ENCODE peak calls at places on chromosomes 2 and 18, in four cellular contexts. C is left lung, T is upper lobe of left lung, F is breast epithelium. L is an unnamed sample.

GRCh38 chr2:12070153-12070552 is 323.7 kb downstream of the LPIN1 start:
- DNase-seq in C (no peak), T (no peak), F (no peak), L (no peak)

GRCh38 chr2:55901322-55901721 is 22.3 kb downstream of the EFEMP1 start:
- DNase-seq in C (no peak), T (peak), F (no peak), L (peak)

GRCh38 chr2:159168707-159169106 is 117.8 kb downstream of the WDSUB1 start:
- DNase-seq in C (no peak), T (no peak), F (no peak), L (peak)

GRCh38 chr2:98029718-98030222 is 34.0 kb upstream of the TMEM131 start:
- DNase-seq in C (no peak), T (no peak), F (no peak), L (no peak)

GRCh38 chr2:45822272-45822630 is 170.8 kb downstream of the PRKCE start:
- DNase-seq in C (no peak), T (no peak), F (no peak), L (no peak)

GRCh38 chr2:72630767-72631166 is 195.1 kb downstream of the EXOC6B start:
- DNase-seq in C (no peak), T (no peak), F (no peak), L (peak)

GRCh38 chr18:5476961-5477800 is 66.6 kb downstream of the EPB41L3 start:
- DNase-seq in C (no peak), T (no peak), F (no peak), L (no peak)

GRCh38 chr2:203808041-203808750 is 59.4 kb upstream of the CTLA4 start:
- DNase-seq in C (no peak), T (no peak), F (no peak), L (peak)

GRCh38 chr2:238382381-238382781 is 44.3 kb upstream of the ASB1 start:
- DNase-seq in C (peak), T (no peak), F (no peak), L (peak)

GRCh38 chr2:202717598-202718310 is 83.0 kb downstream of the FAM117B start:
- DNase-seq in C (no peak), T (no peak), F (no peak), L (no peak)

GRCh38 chr2:150339951-150340350 is 147.5 kb downstream of the RND3 start:
- DNase-seq in C (no peak), T (no peak), F (no peak), L (no peak)

GRCh38 chr2:222862068-222862914 is 1.5 kb downstream of the ACSL3 start:
- DNase-seq in C (no peak), T (no peak), F (no peak), L (peak)

GRCh38 chr2:221364672-221365071 is 207.4 kb downstream of the EPHA4 start:
- DNase-seq in C (no peak), T (no peak), F (no peak), L (no peak)
- TF ChIP-seq CTCF in C (no peak), T (no peak), F (no peak), L (no peak)

GRCh38 chr2:206556357-206556949 is 85.8 kb upstream of the FAM237A start:
- DNase-seq in C (no peak), T (no peak), F (no peak), L (peak)
- TF ChIP-seq CTCF in C (peak), T (peak), F (no peak), L (peak)

GRCh38 chr2:189702071-189702470 is 27.6 kb downstream of the ANKAR start:
- DNase-seq in C (no peak), T (no peak), F (no peak), L (peak)
- TF ChIP-seq CTCF in C (no peak), T (no peak), F (no peak), L (peak)

DNA sequence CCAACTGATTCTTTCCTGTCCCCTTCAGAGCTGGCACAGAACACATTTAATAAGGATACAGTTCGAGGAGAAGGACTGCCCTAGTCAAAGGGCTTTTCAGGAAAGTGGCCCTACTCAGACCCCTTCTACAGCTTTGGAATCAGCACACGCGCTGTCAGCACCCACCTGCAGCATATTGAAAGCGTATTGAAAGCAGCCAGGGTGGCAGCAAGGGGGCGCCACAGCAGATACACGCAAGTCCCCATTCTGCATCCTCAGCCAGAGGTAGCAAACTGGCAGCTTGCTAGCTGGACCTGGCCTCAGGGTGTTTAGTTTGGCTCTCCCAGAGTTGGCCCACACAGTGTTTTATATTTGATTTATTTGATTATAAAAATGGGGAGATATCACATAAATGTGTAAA is 101.0 kb upstream of the NT5C1B start:
- DNase-seq in C (no peak), T (no peak), F (no peak), L (no peak)
- TF ChIP-seq CTCF in C (no peak), T (no peak), F (no peak), L (peak)

GRCh38 chr18:44579028-44579692 is 101.5 kb upstream of the SETBP1 start:
- DNase-seq in C (no peak), T (no peak), F (no peak), L (peak)
- TF ChIP-seq CTCF in C (peak), T (peak), F (no peak), L (peak)

DNA sequence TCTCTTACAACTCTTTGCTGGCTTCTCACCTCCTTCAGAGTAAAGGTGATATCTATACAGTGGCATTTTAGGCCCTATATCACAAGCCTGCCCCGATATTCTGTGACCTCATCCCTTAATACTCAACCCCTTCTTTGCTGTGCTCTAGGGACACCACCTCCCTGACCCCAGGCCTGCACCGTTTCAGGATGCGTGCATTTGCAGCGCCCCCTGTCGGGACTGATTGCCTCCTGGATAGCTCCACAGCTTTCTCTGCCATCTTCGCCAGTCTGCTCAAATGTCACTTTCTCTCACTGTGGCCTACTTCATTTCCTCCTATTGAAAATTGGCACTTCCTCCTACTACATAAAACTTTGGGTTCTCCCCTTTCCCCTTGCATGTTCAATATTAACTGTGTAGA is 289.6 kb downstream of the SOCS6 start:
- DNase-seq in C (no peak), T (no peak), F (no peak), L (no peak)
- TF ChIP-seq CTCF in C (no peak), T (no peak), F (no peak), L (no peak)

DNA sequence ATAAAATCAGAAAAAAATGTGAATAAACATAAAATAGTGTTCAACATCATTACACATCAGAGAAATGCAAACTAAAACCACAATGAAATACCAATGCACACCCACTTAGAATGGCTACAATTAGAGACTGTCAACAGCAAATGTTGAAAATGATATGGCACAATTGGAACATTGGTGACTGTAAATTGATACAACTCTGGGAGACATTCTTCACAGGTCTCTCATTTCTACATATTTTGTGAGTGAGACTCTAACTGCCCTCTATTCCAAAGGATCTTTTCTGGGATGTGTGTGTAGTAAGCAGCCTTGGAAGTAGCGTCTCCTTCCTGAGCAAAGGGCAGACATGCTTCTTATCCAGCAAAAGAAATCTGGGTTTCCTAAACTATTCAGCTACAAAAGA is 322.9 kb downstream of the FBXO15 start:
- DNase-seq in C (no peak), T (no peak), F (no peak), L (no peak)
- TF ChIP-seq CTCF in C (no peak), T (no peak), F (no peak), L (no peak)

DNA sequence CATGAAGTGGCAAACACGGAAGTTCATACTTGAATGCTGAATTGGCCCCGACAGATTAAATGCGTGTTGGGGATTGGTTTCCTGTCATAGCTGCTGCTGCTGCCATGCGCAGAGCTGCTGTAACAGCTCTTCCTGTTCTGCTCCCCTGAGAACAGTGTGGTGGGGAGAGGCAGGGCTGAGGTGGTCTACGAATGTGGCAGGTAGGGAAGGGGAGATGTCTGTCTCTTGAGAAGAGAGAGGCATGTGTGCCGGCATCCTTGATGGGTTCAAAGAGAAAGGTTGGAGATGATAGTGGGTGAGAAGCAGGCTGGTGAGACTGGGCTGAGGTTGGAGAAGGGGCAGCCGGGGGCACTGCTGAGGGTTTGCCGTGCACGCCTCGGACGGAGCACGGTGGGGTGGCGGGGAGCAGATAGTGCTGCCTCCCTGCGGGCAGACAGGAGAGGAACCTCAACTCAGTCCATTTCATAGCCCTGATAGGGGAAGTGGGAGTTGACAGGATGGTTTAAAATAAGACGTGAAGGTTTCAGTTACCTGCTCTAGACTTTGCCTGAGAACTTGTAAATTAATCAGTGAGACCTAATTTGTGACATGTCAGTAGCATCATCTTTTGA is 46.1 kb downstream of the TMEM185B start:
- DNase-seq in C (peak), T (peak), F (no peak), L (no peak)
- TF ChIP-seq CTCF in C (no peak), T (peak), F (no peak), L (peak)

DNA sequence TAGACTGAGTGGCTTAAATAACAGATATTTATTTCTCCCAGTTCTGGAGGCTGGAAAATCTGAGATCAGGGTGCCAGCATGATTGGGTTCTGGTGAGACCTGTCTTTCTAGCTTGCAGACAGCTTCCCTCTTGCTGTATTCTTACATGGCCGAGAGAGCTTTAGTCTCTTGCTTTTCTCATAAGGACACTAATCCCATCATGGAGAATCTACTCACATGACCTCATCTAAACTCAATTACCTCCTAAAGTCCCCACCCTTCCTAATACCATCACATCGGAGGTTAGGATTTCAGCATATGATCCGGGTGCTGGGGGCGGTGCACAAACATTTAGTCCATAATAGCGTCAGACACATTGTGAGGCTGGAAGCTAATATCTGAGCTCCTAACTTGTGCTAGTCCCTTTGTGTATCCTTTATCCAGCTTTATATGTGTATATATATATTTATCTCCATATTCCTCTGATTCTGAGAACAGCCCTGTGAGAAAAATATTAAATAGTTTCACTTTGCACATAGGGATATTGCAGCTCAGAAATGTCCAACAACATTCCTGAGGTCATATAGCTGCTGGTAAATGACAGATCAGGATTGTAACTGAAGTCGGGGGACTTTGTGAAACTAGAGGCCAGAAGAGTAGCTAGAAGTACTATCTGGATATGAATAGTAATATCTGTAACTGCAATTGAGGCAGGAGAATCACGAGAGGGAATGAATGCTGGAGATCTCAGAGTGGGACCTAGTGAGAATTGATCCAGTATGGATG is 28.9 kb downstream of the MARCHF4 start:
- DNase-seq in C (no peak), T (no peak), F (no peak), L (no peak)
- TF ChIP-seq CTCF in C (no peak), T (no peak), F (no peak), L (no peak)

DNA sequence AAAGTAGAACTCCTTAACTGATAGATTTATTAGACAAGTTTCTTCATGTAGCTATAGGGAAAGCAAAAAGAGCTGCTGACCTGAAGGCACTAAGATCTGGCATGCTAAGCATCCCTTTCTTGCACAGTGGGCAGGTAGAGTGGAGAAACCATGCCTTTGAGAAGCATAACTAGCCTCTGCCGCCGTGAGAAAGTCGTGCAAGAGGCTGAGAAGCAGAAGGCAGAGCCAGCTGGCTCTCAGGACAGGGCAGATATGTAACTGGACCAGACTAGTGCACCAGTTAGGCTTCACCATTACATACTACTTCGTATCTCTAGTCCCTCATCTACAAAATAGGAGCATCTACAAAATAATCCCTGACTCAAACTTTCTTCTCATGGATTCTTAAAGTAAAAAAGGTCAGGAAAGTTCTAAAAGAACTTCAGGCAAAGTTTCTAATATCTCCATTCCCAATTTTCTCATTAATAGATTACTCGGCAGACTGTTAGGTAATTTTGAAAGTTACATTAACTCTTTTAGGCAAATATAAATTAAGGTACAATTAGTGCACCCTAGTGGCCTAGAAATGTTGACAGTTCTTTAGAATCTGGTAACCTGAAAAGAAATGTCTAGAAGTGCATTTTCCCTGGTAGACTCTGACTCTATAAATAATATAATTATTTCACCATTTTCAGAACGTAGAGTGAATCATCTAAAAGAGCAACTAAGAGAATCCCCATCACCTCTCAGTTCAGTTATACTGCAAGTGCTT is 10.3 kb downstream of the ERBB4 start:
- DNase-seq in C (no peak), T (no peak), F (no peak), L (no peak)
- TF ChIP-seq CTCF in C (no peak), T (no peak), F (no peak), L (peak)